ENCODE peak calls at places on chromosomes 1 and 21, in ten cellular contexts. One of them, this sample, is unnamed.

GRCh38 chr1:20400341-20401177 is 85.5 kb downstream of the CAMK2N1 start:
- DNase-seq in Right ventricle myocardium superior: no peak
- DNase-seq in BJ: no peak
- DNase-seq in amniotic stem cell: no peak
- DNase-seq in iPS-NIHi11: no peak
- DNase-seq in aorta: no peak
- DNase-seq in amniotic epithelial cell: no peak
- DNase-seq in smooth muscle cell of the brain vasculature: no peak
- DNase-seq in kidney epithelial cell: no peak
- DNase-seq in activated naive CD4-positive, alpha-beta T cell: no peak
- DNase-seq in this sample: no peak

GRCh38 chr1:34983700-34984355 is 1.3 kb downstream of the TMEM35B start:
- DNase-seq in aorta: no peak
- DNase-seq in activated naive CD4-positive, alpha-beta T cell: no peak
- DNase-seq in kidney epithelial cell: no peak
- DNase-seq in smooth muscle cell of the brain vasculature: no peak
- DNase-seq in amniotic epithelial cell: peak
- DNase-seq in Right ventricle myocardium superior: no peak
- DNase-seq in BJ: no peak
- DNase-seq in amniotic stem cell: no peak
- DNase-seq in iPS-NIHi11: no peak
- DNase-seq in this sample: no peak

GRCh38 chr21:42565886-42566523 is 52.4 kb downstream of the SLC37A1 start:
- DNase-seq in amniotic stem cell: no peak
- DNase-seq in amniotic epithelial cell: no peak
- DNase-seq in aorta: peak
- DNase-seq in smooth muscle cell of the brain vasculature: no peak
- DNase-seq in BJ: no peak
- DNase-seq in iPS-NIHi11: no peak
- DNase-seq in Right ventricle myocardium superior: no peak
- DNase-seq in activated naive CD4-positive, alpha-beta T cell: no peak
- DNase-seq in kidney epithelial cell: no peak
- DNase-seq in this sample: no peak

GRCh38 chr1:51916587-51917405 is 38.3 kb upstream of the NRDC start:
- DNase-seq in aorta: no peak
- DNase-seq in Right ventricle myocardium superior: no peak
- DNase-seq in activated naive CD4-positive, alpha-beta T cell: no peak
- DNase-seq in iPS-NIHi11: no peak
- DNase-seq in amniotic stem cell: no peak
- DNase-seq in smooth muscle cell of the brain vasculature: no peak
- DNase-seq in kidney epithelial cell: no peak
- DNase-seq in amniotic epithelial cell: peak
- DNase-seq in BJ: no peak
- DNase-seq in this sample: no peak

GRCh38 chr1:225519166-225519863 is 91.5 kb upstream of the LBR start:
- DNase-seq in smooth muscle cell of the brain vasculature: no peak
- DNase-seq in iPS-NIHi11: no peak
- DNase-seq in amniotic stem cell: no peak
- DNase-seq in activated naive CD4-positive, alpha-beta T cell: no peak
- DNase-seq in BJ: no peak
- DNase-seq in amniotic epithelial cell: peak
- DNase-seq in Right ventricle myocardium superior: peak
- DNase-seq in aorta: no peak
- DNase-seq in kidney epithelial cell: no peak
- DNase-seq in this sample: no peak

GRCh38 chr21:34909492-34910292 is 139.4 kb downstream of the RUNX1 start:
- DNase-seq in aorta: peak
- DNase-seq in BJ: no peak
- DNase-seq in amniotic epithelial cell: no peak
- DNase-seq in Right ventricle myocardium superior: no peak
- DNase-seq in smooth muscle cell of the brain vasculature: no peak
- DNase-seq in activated naive CD4-positive, alpha-beta T cell: no peak
- DNase-seq in amniotic stem cell: no peak
- DNase-seq in iPS-NIHi11: no peak
- DNase-seq in kidney epithelial cell: no peak
- DNase-seq in this sample: no peak

GRCh38 chr1:41599912-41600311 is 115.4 kb upstream of the EDN2 start:
- DNase-seq in iPS-NIHi11: no peak
- DNase-seq in amniotic stem cell: no peak
- DNase-seq in Right ventricle myocardium superior: no peak
- DNase-seq in amniotic epithelial cell: peak
- DNase-seq in aorta: no peak
- DNase-seq in kidney epithelial cell: no peak
- DNase-seq in activated naive CD4-positive, alpha-beta T cell: no peak
- DNase-seq in BJ: no peak
- DNase-seq in smooth muscle cell of the brain vasculature: no peak
- DNase-seq in this sample: no peak

GRCh38 chr1:54815086-54815876 is 14.2 kb upstream of the TTC22 start:
- DNase-seq in BJ: no peak
- DNase-seq in amniotic stem cell: no peak
- DNase-seq in smooth muscle cell of the brain vasculature: no peak
- DNase-seq in Right ventricle myocardium superior: no peak
- DNase-seq in activated naive CD4-positive, alpha-beta T cell: no peak
- DNase-seq in amniotic epithelial cell: no peak
- DNase-seq in iPS-NIHi11: no peak
- DNase-seq in aorta: no peak
- DNase-seq in kidney epithelial cell: no peak
- DNase-seq in this sample: no peak

GRCh38 chr1:171335964-171336363 is 22.0 kb downstream of the FMO4 start:
- DNase-seq in aorta: no peak
- DNase-seq in kidney epithelial cell: no peak
- DNase-seq in smooth muscle cell of the brain vasculature: no peak
- DNase-seq in Right ventricle myocardium superior: no peak
- DNase-seq in amniotic epithelial cell: no peak
- DNase-seq in iPS-NIHi11: no peak
- DNase-seq in amniotic stem cell: no peak
- DNase-seq in activated naive CD4-positive, alpha-beta T cell: no peak
- DNase-seq in BJ: no peak
- DNase-seq in this sample: no peak

GRCh38 chr1:202806845-202807366 is 1.3 kb downstream of the KDM5B start:
- DNase-seq in kidney epithelial cell: no peak
- DNase-seq in amniotic epithelial cell: no peak
- DNase-seq in iPS-NIHi11: peak
- DNase-seq in smooth muscle cell of the brain vasculature: no peak
- DNase-seq in BJ: no peak
- DNase-seq in activated naive CD4-positive, alpha-beta T cell: no peak
- DNase-seq in aorta: peak
- DNase-seq in amniotic stem cell: no peak
- DNase-seq in Right ventricle myocardium superior: peak
- DNase-seq in this sample: no peak

GRCh38 chr1:109266965-109267364 is 16.0 kb downstream of the PSRC1 start:
- DNase-seq in iPS-NIHi11: no peak
- DNase-seq in smooth muscle cell of the brain vasculature: no peak
- DNase-seq in amniotic stem cell: no peak
- DNase-seq in kidney epithelial cell: no peak
- DNase-seq in amniotic epithelial cell: peak
- DNase-seq in BJ: no peak
- DNase-seq in aorta: no peak
- DNase-seq in activated naive CD4-positive, alpha-beta T cell: no peak
- DNase-seq in Right ventricle myocardium superior: no peak
- DNase-seq in this sample: no peak

GRCh38 chr21:46036696-46037337 is 55.2 kb downstream of the COL6A1 start:
- DNase-seq in aorta: no peak
- DNase-seq in activated naive CD4-positive, alpha-beta T cell: no peak
- DNase-seq in amniotic stem cell: no peak
- DNase-seq in smooth muscle cell of the brain vasculature: no peak
- DNase-seq in amniotic epithelial cell: no peak
- DNase-seq in kidney epithelial cell: no peak
- DNase-seq in Right ventricle myocardium superior: no peak
- DNase-seq in iPS-NIHi11: no peak
- DNase-seq in BJ: no peak
- DNase-seq in this sample: no peak

GRCh38 chr1:237769916-237770315 is 120.8 kb downstream of the ZP4 start:
- DNase-seq in kidney epithelial cell: no peak
- DNase-seq in amniotic epithelial cell: no peak
- DNase-seq in smooth muscle cell of the brain vasculature: no peak
- DNase-seq in activated naive CD4-positive, alpha-beta T cell: no peak
- DNase-seq in iPS-NIHi11: no peak
- DNase-seq in aorta: no peak
- DNase-seq in amniotic stem cell: no peak
- DNase-seq in Right ventricle myocardium superior: no peak
- DNase-seq in BJ: no peak
- DNase-seq in this sample: no peak

GRCh38 chr1:77590653-77591052 is 91.8 kb downstream of the ZZZ3 start:
- DNase-seq in iPS-NIHi11: no peak
- DNase-seq in activated naive CD4-positive, alpha-beta T cell: no peak
- DNase-seq in kidney epithelial cell: no peak
- DNase-seq in aorta: no peak
- DNase-seq in Right ventricle myocardium superior: no peak
- DNase-seq in smooth muscle cell of the brain vasculature: no peak
- DNase-seq in amniotic stem cell: no peak
- DNase-seq in amniotic epithelial cell: no peak
- DNase-seq in BJ: no peak
- DNase-seq in this sample: no peak

GRCh38 chr1:29406814-29407213 is 170.5 kb downstream of the PTPRU start:
- DNase-seq in iPS-NIHi11: no peak
- DNase-seq in smooth muscle cell of the brain vasculature: no peak
- DNase-seq in amniotic epithelial cell: no peak
- DNase-seq in activated naive CD4-positive, alpha-beta T cell: no peak
- DNase-seq in aorta: no peak
- DNase-seq in BJ: no peak
- DNase-seq in kidney epithelial cell: no peak
- DNase-seq in Right ventricle myocardium superior: no peak
- DNase-seq in amniotic stem cell: no peak
- DNase-seq in this sample: no peak

GRCh38 chr21:29332461-29333354 is 34.0 kb downstream of the BACH1 start:
- DNase-seq in iPS-NIHi11: no peak
- DNase-seq in amniotic stem cell: no peak
- DNase-seq in aorta: no peak
- DNase-seq in amniotic epithelial cell: peak
- DNase-seq in kidney epithelial cell: no peak
- DNase-seq in activated naive CD4-positive, alpha-beta T cell: no peak
- DNase-seq in BJ: no peak
- DNase-seq in smooth muscle cell of the brain vasculature: no peak
- DNase-seq in Right ventricle myocardium superior: no peak
- DNase-seq in this sample: no peak

GRCh38 chr1:15702722-15703550 is 18.8 kb downstream of the PLEKHM2 start:
- DNase-seq in smooth muscle cell of the brain vasculature: no peak
- DNase-seq in iPS-NIHi11: peak
- DNase-seq in amniotic epithelial cell: no peak
- DNase-seq in kidney epithelial cell: no peak
- DNase-seq in Right ventricle myocardium superior: no peak
- DNase-seq in aorta: no peak
- DNase-seq in BJ: no peak
- DNase-seq in activated naive CD4-positive, alpha-beta T cell: no peak
- DNase-seq in amniotic stem cell: no peak
- DNase-seq in this sample: no peak

GRCh38 chr1:108663074-108663473 is 2.2 kb upstream of the HENMT1 start:
- DNase-seq in aorta: no peak
- DNase-seq in smooth muscle cell of the brain vasculature: no peak
- DNase-seq in amniotic epithelial cell: no peak
- DNase-seq in Right ventricle myocardium superior: no peak
- DNase-seq in iPS-NIHi11: no peak
- DNase-seq in kidney epithelial cell: no peak
- DNase-seq in activated naive CD4-positive, alpha-beta T cell: no peak
- DNase-seq in amniotic stem cell: no peak
- DNase-seq in BJ: no peak
- DNase-seq in this sample: no peak

GRCh38 chr1:8396912-8397406 is 79.0 kb downstream of the SLC45A1 start:
- DNase-seq in activated naive CD4-positive, alpha-beta T cell: no peak
- DNase-seq in kidney epithelial cell: peak
- DNase-seq in amniotic epithelial cell: peak
- DNase-seq in amniotic stem cell: peak
- DNase-seq in iPS-NIHi11: no peak
- DNase-seq in Right ventricle myocardium superior: no peak
- DNase-seq in smooth muscle cell of the brain vasculature: no peak
- DNase-seq in BJ: peak
- DNase-seq in aorta: no peak
- DNase-seq in this sample: peak

GRCh38 chr1:208201241-208201640 is 42.9 kb downstream of the PLXNA2 start:
- DNase-seq in amniotic stem cell: peak
- DNase-seq in activated naive CD4-positive, alpha-beta T cell: no peak
- DNase-seq in iPS-NIHi11: no peak
- DNase-seq in amniotic epithelial cell: peak
- DNase-seq in Right ventricle myocardium superior: no peak
- DNase-seq in aorta: no peak
- DNase-seq in smooth muscle cell of the brain vasculature: peak
- DNase-seq in BJ: peak
- DNase-seq in kidney epithelial cell: peak
- DNase-seq in this sample: peak

GRCh38 chr1:81921344-81921743 is 120.6 kb downstream of the ADGRL2 start:
- DNase-seq in amniotic epithelial cell: no peak
- DNase-seq in aorta: no peak
- DNase-seq in smooth muscle cell of the brain vasculature: no peak
- DNase-seq in iPS-NIHi11: no peak
- DNase-seq in amniotic stem cell: no peak
- DNase-seq in activated naive CD4-positive, alpha-beta T cell: no peak
- DNase-seq in kidney epithelial cell: no peak
- DNase-seq in Right ventricle myocardium superior: no peak
- DNase-seq in BJ: no peak
- DNase-seq in this sample: no peak

GRCh38 chr1:171389176-171389575 is 75.2 kb downstream of the FMO4 start:
- DNase-seq in aorta: no peak
- DNase-seq in activated naive CD4-positive, alpha-beta T cell: no peak
- DNase-seq in BJ: peak
- DNase-seq in amniotic stem cell: no peak
- DNase-seq in Right ventricle myocardium superior: no peak
- DNase-seq in kidney epithelial cell: no peak
- DNase-seq in iPS-NIHi11: no peak
- DNase-seq in amniotic epithelial cell: peak
- DNase-seq in smooth muscle cell of the brain vasculature: no peak
- DNase-seq in this sample: no peak

GRCh38 chr1:66633128-66633527 is 99.2 kb downstream of the SGIP1 start:
- DNase-seq in kidney epithelial cell: no peak
- DNase-seq in aorta: no peak
- DNase-seq in amniotic epithelial cell: no peak
- DNase-seq in activated naive CD4-positive, alpha-beta T cell: no peak
- DNase-seq in amniotic stem cell: no peak
- DNase-seq in iPS-NIHi11: no peak
- DNase-seq in BJ: no peak
- DNase-seq in Right ventricle myocardium superior: no peak
- DNase-seq in smooth muscle cell of the brain vasculature: no peak
- DNase-seq in this sample: no peak

GRCh38 chr1:41823453-41823852 is 95.3 kb downstream of the HIVEP3 start:
- DNase-seq in kidney epithelial cell: no peak
- DNase-seq in amniotic stem cell: no peak
- DNase-seq in smooth muscle cell of the brain vasculature: no peak
- DNase-seq in aorta: no peak
- DNase-seq in iPS-NIHi11: peak
- DNase-seq in amniotic epithelial cell: no peak
- DNase-seq in BJ: no peak
- DNase-seq in activated naive CD4-positive, alpha-beta T cell: no peak
- DNase-seq in Right ventricle myocardium superior: peak
- DNase-seq in this sample: no peak

GRCh38 chr1:91038582-91038981 is 16.7 kb upstream of the ZNF644 start:
- DNase-seq in amniotic epithelial cell: no peak
- DNase-seq in amniotic stem cell: no peak
- DNase-seq in BJ: no peak
- DNase-seq in iPS-NIHi11: no peak
- DNase-seq in activated naive CD4-positive, alpha-beta T cell: no peak
- DNase-seq in Right ventricle myocardium superior: no peak
- DNase-seq in kidney epithelial cell: no peak
- DNase-seq in aorta: no peak
- DNase-seq in smooth muscle cell of the brain vasculature: no peak
- DNase-seq in this sample: no peak

GRCh38 chr1:180928272-180929230 is 15.9 kb downstream of the KIAA1614 start:
- DNase-seq in amniotic epithelial cell: no peak
- DNase-seq in amniotic stem cell: no peak
- DNase-seq in iPS-NIHi11: no peak
- DNase-seq in activated naive CD4-positive, alpha-beta T cell: no peak
- DNase-seq in kidney epithelial cell: no peak
- DNase-seq in smooth muscle cell of the brain vasculature: no peak
- DNase-seq in BJ: no peak
- DNase-seq in aorta: peak
- DNase-seq in Right ventricle myocardium superior: no peak
- DNase-seq in this sample: no peak

GRCh38 chr1:210328746-210329488 is at the start of gene HHAT:
- DNase-seq in iPS-NIHi11: peak
- DNase-seq in amniotic stem cell: peak
- DNase-seq in kidney epithelial cell: no peak
- DNase-seq in smooth muscle cell of the brain vasculature: no peak
- DNase-seq in activated naive CD4-positive, alpha-beta T cell: peak
- DNase-seq in aorta: peak
- DNase-seq in Right ventricle myocardium superior: peak
- DNase-seq in BJ: peak
- DNase-seq in amniotic epithelial cell: peak
- DNase-seq in this sample: peak

GRCh38 chr1:57312869-57313268 is 111.0 kb downstream of the DAB1 start:
- DNase-seq in activated naive CD4-positive, alpha-beta T cell: no peak
- DNase-seq in iPS-NIHi11: no peak
- DNase-seq in aorta: no peak
- DNase-seq in BJ: no peak
- DNase-seq in kidney epithelial cell: no peak
- DNase-seq in Right ventricle myocardium superior: no peak
- DNase-seq in smooth muscle cell of the brain vasculature: no peak
- DNase-seq in amniotic stem cell: no peak
- DNase-seq in amniotic epithelial cell: no peak
- DNase-seq in this sample: no peak

This sample was measured in GM04503.